ENCODE peak calls at places on chromosomes 13 and 19, in ten cellular contexts. D is left ventricle myocardium inferior; J is H9; A is aorta; I is naive thymus-derived CD4-positive, alpha-beta T cell; G is body of pancreas; S is tibial artery; H is K562; M is left lung; U is cardiac muscle cell. N is an unnamed sample.

GRCh38 chr13:94063096-94063495 is 416.4 kb downstream of the DCT start:
- DNase-seq in D (no peak), M (no peak), I (no peak), A (no peak), S (no peak), U (no peak), G (no peak), H (no peak), J (no peak), N (no peak)

GRCh38 chr13:57424379-57424778 is 207.2 kb upstream of the PCDH17 start:
- DNase-seq in D (no peak), J (no peak), S (no peak), G (no peak), A (no peak), H (no peak), M (no peak), U (no peak), I (no peak), N (no peak)

GRCh38 chr19:18504886-18505610 is 16.8 kb downstream of the ELL start:
- DNase-seq in U (no peak), G (no peak), H (no peak), M (no peak), S (no peak), J (no peak), I (no peak), A (no peak), D (no peak), N (no peak)

GRCh38 chr13:28137556-28137955 is 789 bp upstream of the PAN3 start:
- DNase-seq in H (no peak), J (no peak), U (no peak), S (no peak), A (no peak), G (peak; percentile 8), M (no peak), D (no peak), I (no peak), N (no peak)

GRCh38 chr13:64723735-64724134 is 2506.4 kb downstream of the PCDH9 start:
- DNase-seq in D (no peak), I (no peak), G (no peak), A (no peak), M (no peak), J (no peak), U (peak; percentile 24), S (no peak), H (no peak), N (peak; percentile 75)

GRCh38 chr13:40271931-40272775 is 394.3 kb downstream of the FOXO1 start:
- DNase-seq in M (no peak), A (peak; percentile 82), G (peak; percentile 70), I (no peak), H (no peak), U (no peak), S (peak; percentile 91), D (peak; percentile 67), J (no peak), N (peak; percentile 51)

GRCh38 chr19:2431318-2432055 is 4.1 kb upstream of the TIMM13 start:
- DNase-seq in G (no peak), S (no peak), A (no peak), M (peak; percentile 69), U (no peak), H (no peak), D (no peak), J (no peak), I (no peak), N (no peak)

GRCh38 chr13:74210693-74211393 is 76.6 kb upstream of the KLF12 start:
- DNase-seq in M (no peak), I (no peak), J (no peak), U (peak; percentile 35), A (no peak), D (no peak), G (peak; percentile 3), H (no peak), S (peak; percentile 65), N (peak; percentile 8)

GRCh38 chr19:53388904-53389303 is 6.0 kb upstream of the ZNF765 start:
- DNase-seq in J (no peak), G (no peak), S (no peak), M (no peak), I (no peak), U (no peak), D (no peak), A (no peak), H (no peak), N (no peak)

GRCh38 chr13:99687728-99688397 is 186.6 kb downstream of the TM9SF2 start:
- DNase-seq in G (no peak), I (no peak), J (peak; percentile 79), S (no peak), A (no peak), M (no peak), H (no peak), U (no peak), D (no peak), N (no peak)

GRCh38 chr13:90352763-90353162 is 994.7 kb upstream of the MIR17HG start:
- DNase-seq in I (no peak), S (no peak), G (no peak), H (no peak), J (no peak), D (no peak), U (no peak), M (no peak), A (no peak), N (no peak)

GRCh38 chr13:79466852-79467251 is 14.1 kb upstream of the NDFIP2 start:
- DNase-seq in M (no peak), D (no peak), I (no peak), J (no peak), G (no peak), S (no peak), U (no peak), A (no peak), H (no peak), N (no peak)

DNA sequence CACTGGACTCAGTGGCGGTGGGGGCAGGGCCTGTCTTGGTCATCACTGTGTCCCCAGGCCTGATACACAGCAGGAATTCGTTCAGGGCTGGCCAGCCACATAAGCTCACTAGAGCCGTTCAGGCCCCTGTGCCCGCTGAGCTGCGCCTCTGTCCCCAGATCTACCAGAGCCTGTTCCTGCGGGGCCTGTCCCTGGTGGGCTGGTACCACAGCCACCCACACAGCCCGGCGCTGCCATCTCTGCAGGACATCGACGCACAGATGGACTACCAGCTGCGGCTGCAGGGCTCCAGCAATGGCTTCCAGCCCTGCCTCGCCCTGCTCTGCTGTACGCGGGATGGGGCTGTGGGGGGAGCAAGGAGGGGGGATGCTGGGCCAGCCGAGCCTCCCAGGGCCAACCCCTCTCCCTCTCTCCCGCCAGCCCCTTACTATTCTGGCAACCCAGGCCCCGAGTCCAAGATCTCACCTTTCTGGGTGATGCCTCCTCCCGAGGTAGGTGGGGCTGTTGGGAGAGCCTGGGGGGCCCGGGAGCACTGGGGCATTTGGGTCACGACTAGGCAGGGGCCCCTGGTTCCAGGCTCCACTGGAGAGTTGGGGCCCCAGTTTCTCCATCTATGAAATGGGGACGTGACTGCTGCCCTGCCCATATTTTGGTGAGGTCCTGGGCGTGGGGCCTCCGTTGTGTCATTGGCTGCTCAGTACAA is 13.9 kb downstream of the MPND start:
- DNase-seq in H (no peak), A (no peak), G (no peak), I (no peak), S (no peak), M (no peak), D (no peak), J (no peak), U (no peak), N (no peak)
- H3K27ac ChIP-seq in H (no peak overlapping the region), A (no peak overlapping the region), G (no peak overlapping the region), I (no peak overlapping the region), S (no peak overlapping the region), M (no peak overlapping the region), D (no peak overlapping the region), J (no peak overlapping the region), U (no peak overlapping the region), N (peak overlapping the region; percentile 51)

DNA sequence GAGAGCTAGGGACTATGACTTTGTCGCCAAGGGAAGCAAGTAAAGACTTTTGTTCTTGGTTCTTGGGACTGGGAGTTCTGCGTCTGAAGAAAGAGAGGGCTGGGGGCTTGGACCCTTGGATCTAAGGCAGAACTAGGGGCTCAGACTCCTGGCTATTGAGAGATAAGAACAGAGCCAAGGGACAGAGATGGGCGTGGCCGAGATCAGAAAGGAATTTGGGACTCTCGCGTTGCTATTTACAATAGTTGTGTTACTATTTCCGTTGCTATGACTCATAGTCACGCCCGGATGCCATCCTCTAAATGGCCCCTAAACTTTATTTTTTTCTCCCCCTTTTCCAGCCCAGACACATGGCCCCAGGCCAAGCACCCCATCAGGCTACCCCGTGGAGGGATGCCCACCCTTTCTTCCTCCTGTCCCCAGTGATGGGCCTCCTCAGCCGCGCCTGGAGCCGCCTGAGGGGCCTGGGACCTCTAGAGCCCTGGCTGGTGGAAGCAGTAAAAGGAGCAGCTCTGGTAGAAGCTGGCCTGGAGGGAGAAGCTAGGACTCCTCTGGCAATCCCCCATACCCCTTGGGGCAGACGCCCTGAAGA is 759 bp downstream of the PPP1R15A start:
- DNase-seq in S (peak; percentile 96), H (peak; percentile 60), A (peak; percentile 92), U (peak; percentile 93), M (peak; percentile 84), J (peak; percentile 85), I (peak; percentile 57), G (peak; percentile 94), D (peak; percentile 84), N (peak; percentile 89)
- H3K27ac ChIP-seq in S (peak overlapping the region; percentile 99), H (peak overlapping the region; percentile 94), A (peak overlapping the region; percentile 93), U (peak overlapping the region; percentile 99), M (peak overlapping the region; percentile 99), J (peak overlapping the region; percentile 47), I (peak overlapping the region; percentile 99), G (peak overlapping the region; percentile 96), D (peak overlapping the region; percentile 100), N (peak overlapping the region; percentile 98)

GRCh38 chr13:23629566-23630272 is 59.5 kb downstream of the TNFRSF19 start:
- DNase-seq in M (no peak), S (no peak), G (peak; percentile 48), I (no peak), A (no peak), J (no peak), D (no peak), U (no peak), H (no peak), N (no peak)

GRCh38 chr13:23631676-23632622 is 61.7 kb downstream of the TNFRSF19 start:
- DNase-seq in H (no peak), I (no peak), A (no peak), M (no peak), G (no peak), S (no peak), U (no peak), D (no peak), J (no peak), N (no peak)

GRCh38 chr13:23634897-23635296 is 64.7 kb downstream of the TNFRSF19 start:
- DNase-seq in G (no peak), I (no peak), D (no peak), A (no peak), U (no peak), M (no peak), J (no peak), S (no peak), H (no peak), N (no peak)

GRCh38 chr13:23630349-23631093 is 60.3 kb downstream of the TNFRSF19 start:
- DNase-seq in G (no peak), J (no peak), M (no peak), A (no peak), H (no peak), I (no peak), D (no peak), S (no peak), U (no peak), N (no peak)

GRCh38 chr13:23632741-23633140 is 62.5 kb downstream of the TNFRSF19 start:
- DNase-seq in U (no peak), S (no peak), M (no peak), J (no peak), D (no peak), H (no peak), G (no peak), A (no peak), I (no peak), N (no peak)
- H3K27ac ChIP-seq in U (no peak overlapping the region), S (no peak overlapping the region), M (no peak overlapping the region), J (no peak overlapping the region), D (peak overlapping the region; percentile 75), H (no peak overlapping the region), G (no peak overlapping the region), A (no peak overlapping the region), I (no peak overlapping the region), N (no peak overlapping the region)

GRCh38 chr19:36363845-36364244 is 15.2 kb downstream of the ZFP14 start:
- DNase-seq in H (no peak), U (no peak), A (no peak), I (no peak), D (no peak), G (no peak), J (no peak), M (no peak), S (no peak), N (no peak)
- H3K27ac ChIP-seq in H (no peak overlapping the region), U (no peak overlapping the region), A (no peak overlapping the region), I (no peak overlapping the region), D (no peak overlapping the region), G (no peak overlapping the region), J (no peak overlapping the region), M (no peak overlapping the region), S (no peak overlapping the region), N (no peak overlapping the region)

N was measured in RWPE1.